ENCODE peak calls at places on chromosomes 13 and 19, in nine cellular contexts. D, Y, F, J, V, O, U, W and E are unnamed samples.

GRCh38 chr13:20006206-20006605 is 47.7 kb downstream of the ZMYM2 start:
- DNase-seq in O (peak), F (no peak), V (no peak), Y (no peak), U (no peak), J (no peak), D (no peak), W (no peak), E (no peak)

GRCh38 chr13:23510979-23511735 is 59.1 kb upstream of the TNFRSF19 start:
- DNase-seq in O (peak), J (peak), W (no peak), D (no peak), V (peak), F (no peak), U (no peak), Y (no peak), E (peak)

GRCh38 chr13:34078334-34078999 is 260.5 kb downstream of the RFC3 start:
- DNase-seq in Y (no peak), F (no peak), V (no peak), O (no peak), D (no peak), W (no peak), U (no peak), J (no peak), E (no peak)

GRCh38 chr13:25738342-25738771 is 313.5 kb downstream of the SHISA2 start:
- DNase-seq in O (peak), J (no peak), F (no peak), D (no peak), U (no peak), Y (peak), V (peak), W (no peak), E (no peak)

GRCh38 chr13:75836441-75836840 is 200.3 kb downstream of the LMO7 start:
- DNase-seq in Y (no peak), J (no peak), D (no peak), F (no peak), W (no peak), U (no peak), O (no peak), V (no peak), E (no peak)

GRCh38 chr19:39843919-39844793 is 2.0 kb downstream of the FBL start:
- DNase-seq in U (no peak), D (no peak), J (peak), W (peak), V (no peak), O (peak), F (no peak), Y (no peak), E (no peak)

GRCh38 chr19:4054471-4055208 is 12.1 kb downstream of the ZBTB7A start:
- DNase-seq in V (no peak), J (no peak), U (no peak), Y (no peak), D (no peak), F (no peak), W (no peak), O (no peak), E (no peak)

GRCh38 chr19:13079542-13079986 is 23.1 kb downstream of the LYL1 start:
- DNase-seq in V (no peak), J (no peak), O (peak), W (no peak), D (no peak), Y (no peak), F (no peak), U (no peak), E (no peak)

GRCh38 chr19:7916137-7916907 is 1.7 kb downstream of the TGFBR3L start:
- DNase-seq in D (no peak), J (peak), F (peak), Y (no peak), U (no peak), O (no peak), V (no peak), W (peak), E (peak)

GRCh38 chr19:44608391-44608821 is 5.0 kb upstream of the IGSF23 start:
- DNase-seq in J (no peak), O (peak), F (no peak), D (no peak), W (no peak), U (no peak), V (peak), Y (no peak), E (no peak)